ENCODE peak calls at places on chromosome 1, in eight cellular contexts. One of them, this sample, is unnamed.

GRCh38 chr1:17207540-17207939 is 2.6 kb downstream of the PADI1 start:
- ATAC-seq in right cardiac atrium: no peak
- ATAC-seq in central memory CD8-positive, alpha-beta T cell: no peak
- ATAC-seq in gastroesophageal sphincter: no peak
- ATAC-seq in stimulated activated naive B cell treated with anti-CD40 and anti-IgM and Interleukin-4, amounts not matched to agents 10 μg/mL and 1 μg/mL and 100 μg/mL, for 72 hours: peak; percentile 41
- ATAC-seq in omental fat pad: no peak
- ATAC-seq in mucosa of descending colon: peak; percentile 24
- ATAC-seq in psoas muscle: no peak
- ATAC-seq in this sample: no peak

GRCh38 chr1:36771222-36771621 is 263.1 kb downstream of the GRIK3 start:
- ATAC-seq in right cardiac atrium: no peak
- ATAC-seq in central memory CD8-positive, alpha-beta T cell: no peak
- ATAC-seq in gastroesophageal sphincter: no peak
- ATAC-seq in stimulated activated naive B cell treated with anti-CD40 and anti-IgM and Interleukin-4, amounts not matched to agents 10 μg/mL and 1 μg/mL and 100 μg/mL, for 72 hours: no peak
- ATAC-seq in omental fat pad: no peak
- ATAC-seq in mucosa of descending colon: no peak
- ATAC-seq in psoas muscle: no peak
- ATAC-seq in this sample: no peak

GRCh38 chr1:200129480-200129879 is 102.0 kb downstream of the NR5A2 start:
- ATAC-seq in right cardiac atrium: no peak
- ATAC-seq in central memory CD8-positive, alpha-beta T cell: peak; percentile 99
- ATAC-seq in gastroesophageal sphincter: no peak
- ATAC-seq in stimulated activated naive B cell treated with anti-CD40 and anti-IgM and Interleukin-4, amounts not matched to agents 10 μg/mL and 1 μg/mL and 100 μg/mL, for 72 hours: peak; percentile 68
- ATAC-seq in omental fat pad: no peak
- ATAC-seq in mucosa of descending colon: peak; percentile 29
- ATAC-seq in psoas muscle: no peak
- ATAC-seq in this sample: no peak

GRCh38 chr1:225408249-225408648 is 19.6 kb downstream of the LBR start:
- ATAC-seq in right cardiac atrium: no peak
- ATAC-seq in central memory CD8-positive, alpha-beta T cell: no peak
- ATAC-seq in gastroesophageal sphincter: no peak
- ATAC-seq in stimulated activated naive B cell treated with anti-CD40 and anti-IgM and Interleukin-4, amounts not matched to agents 10 μg/mL and 1 μg/mL and 100 μg/mL, for 72 hours: no peak
- ATAC-seq in omental fat pad: no peak
- ATAC-seq in mucosa of descending colon: no peak
- ATAC-seq in psoas muscle: no peak
- ATAC-seq in this sample: no peak

GRCh38 chr1:172390620-172391491 is 29.6 kb upstream of the C1orf105 start:
- ATAC-seq in right cardiac atrium: no peak
- ATAC-seq in central memory CD8-positive, alpha-beta T cell: no peak
- ATAC-seq in gastroesophageal sphincter: peak; percentile 39
- ATAC-seq in stimulated activated naive B cell treated with anti-CD40 and anti-IgM and Interleukin-4, amounts not matched to agents 10 μg/mL and 1 μg/mL and 100 μg/mL, for 72 hours: peak; percentile 87
- ATAC-seq in omental fat pad: no peak
- ATAC-seq in mucosa of descending colon: peak; percentile 46
- ATAC-seq in psoas muscle: no peak
- ATAC-seq in this sample: peak; percentile 70

GRCh38 chr1:54547601-54548388 is at the start of gene ACOT11:
- ATAC-seq in right cardiac atrium: peak; percentile 94
- ATAC-seq in central memory CD8-positive, alpha-beta T cell: no peak
- ATAC-seq in gastroesophageal sphincter: peak; percentile 95
- ATAC-seq in stimulated activated naive B cell treated with anti-CD40 and anti-IgM and Interleukin-4, amounts not matched to agents 10 μg/mL and 1 μg/mL and 100 μg/mL, for 72 hours: no peak
- ATAC-seq in omental fat pad: peak; percentile 93
- ATAC-seq in mucosa of descending colon: peak; percentile 60
- ATAC-seq in psoas muscle: peak; percentile 93
- ATAC-seq in this sample: peak; percentile 39

GRCh38 chr1:228303596-228303995 is 95.8 kb downstream of the OBSCN start:
- ATAC-seq in right cardiac atrium: no peak
- ATAC-seq in central memory CD8-positive, alpha-beta T cell: no peak
- ATAC-seq in gastroesophageal sphincter: no peak
- ATAC-seq in stimulated activated naive B cell treated with anti-CD40 and anti-IgM and Interleukin-4, amounts not matched to agents 10 μg/mL and 1 μg/mL and 100 μg/mL, for 72 hours: no peak
- ATAC-seq in omental fat pad: no peak
- ATAC-seq in mucosa of descending colon: no peak
- ATAC-seq in psoas muscle: no peak
- ATAC-seq in this sample: no peak

GRCh38 chr1:20337581-20337980 is 46.9 kb downstream of the VWA5B1 start:
- ATAC-seq in right cardiac atrium: no peak
- ATAC-seq in central memory CD8-positive, alpha-beta T cell: no peak
- ATAC-seq in gastroesophageal sphincter: no peak
- ATAC-seq in stimulated activated naive B cell treated with anti-CD40 and anti-IgM and Interleukin-4, amounts not matched to agents 10 μg/mL and 1 μg/mL and 100 μg/mL, for 72 hours: no peak
- ATAC-seq in omental fat pad: no peak
- ATAC-seq in mucosa of descending colon: no peak
- ATAC-seq in psoas muscle: no peak
- ATAC-seq in this sample: no peak

GRCh38 chr1:167697667-167698141 is 24.1 kb upstream of the MPZL1 start:
- ATAC-seq in right cardiac atrium: peak; percentile 93
- ATAC-seq in central memory CD8-positive, alpha-beta T cell: no peak
- ATAC-seq in gastroesophageal sphincter: peak; percentile 52
- ATAC-seq in stimulated activated naive B cell treated with anti-CD40 and anti-IgM and Interleukin-4, amounts not matched to agents 10 μg/mL and 1 μg/mL and 100 μg/mL, for 72 hours: peak; percentile 61
- ATAC-seq in omental fat pad: no peak
- ATAC-seq in mucosa of descending colon: peak; percentile 69
- ATAC-seq in psoas muscle: peak; percentile 94
- ATAC-seq in this sample: peak; percentile 44

GRCh38 chr1:205319081-205320018 is 2.2 kb downstream of the NUAK2 start:
- ATAC-seq in right cardiac atrium: peak; percentile 37
- ATAC-seq in central memory CD8-positive, alpha-beta T cell: peak; percentile 41
- ATAC-seq in gastroesophageal sphincter: peak; percentile 41
- ATAC-seq in stimulated activated naive B cell treated with anti-CD40 and anti-IgM and Interleukin-4, amounts not matched to agents 10 μg/mL and 1 μg/mL and 100 μg/mL, for 72 hours: peak; percentile 4
- ATAC-seq in omental fat pad: peak; percentile 32
- ATAC-seq in mucosa of descending colon: peak; percentile 67
- ATAC-seq in psoas muscle: peak; percentile 32
- ATAC-seq in this sample: peak; percentile 59

GRCh38 chr1:8706995-8707396 is 110.4 kb downstream of the RERE start:
- ATAC-seq in right cardiac atrium: peak; percentile 24
- ATAC-seq in central memory CD8-positive, alpha-beta T cell: no peak
- ATAC-seq in gastroesophageal sphincter: no peak
- ATAC-seq in stimulated activated naive B cell treated with anti-CD40 and anti-IgM and Interleukin-4, amounts not matched to agents 10 μg/mL and 1 μg/mL and 100 μg/mL, for 72 hours: no peak
- ATAC-seq in omental fat pad: no peak
- ATAC-seq in mucosa of descending colon: no peak
- ATAC-seq in psoas muscle: no peak
- ATAC-seq in this sample: no peak

GRCh38 chr1:76125441-76126215 is 51.1 kb downstream of the ST6GALNAC3 start:
- ATAC-seq in right cardiac atrium: no peak
- ATAC-seq in central memory CD8-positive, alpha-beta T cell: no peak
- ATAC-seq in gastroesophageal sphincter: no peak
- ATAC-seq in stimulated activated naive B cell treated with anti-CD40 and anti-IgM and Interleukin-4, amounts not matched to agents 10 μg/mL and 1 μg/mL and 100 μg/mL, for 72 hours: no peak
- ATAC-seq in omental fat pad: no peak
- ATAC-seq in mucosa of descending colon: no peak
- ATAC-seq in psoas muscle: no peak
- ATAC-seq in this sample: no peak

GRCh38 chr1:221031890-221032222 is 152.6 kb downstream of the HLX start:
- ATAC-seq in right cardiac atrium: no peak
- ATAC-seq in central memory CD8-positive, alpha-beta T cell: no peak
- ATAC-seq in gastroesophageal sphincter: no peak
- ATAC-seq in stimulated activated naive B cell treated with anti-CD40 and anti-IgM and Interleukin-4, amounts not matched to agents 10 μg/mL and 1 μg/mL and 100 μg/mL, for 72 hours: no peak
- ATAC-seq in omental fat pad: no peak
- ATAC-seq in mucosa of descending colon: no peak
- ATAC-seq in psoas muscle: no peak
- ATAC-seq in this sample: no peak

GRCh38 chr1:56094168-56094567 is 485.2 kb downstream of the PLPP3 start:
- ATAC-seq in right cardiac atrium: no peak
- ATAC-seq in central memory CD8-positive, alpha-beta T cell: no peak
- ATAC-seq in gastroesophageal sphincter: no peak
- ATAC-seq in stimulated activated naive B cell treated with anti-CD40 and anti-IgM and Interleukin-4, amounts not matched to agents 10 μg/mL and 1 μg/mL and 100 μg/mL, for 72 hours: no peak
- ATAC-seq in omental fat pad: no peak
- ATAC-seq in mucosa of descending colon: no peak
- ATAC-seq in psoas muscle: no peak
- ATAC-seq in this sample: no peak

GRCh38 chr1:65626003-65626402 is 166.7 kb upstream of the PDE4B start:
- ATAC-seq in right cardiac atrium: no peak
- ATAC-seq in central memory CD8-positive, alpha-beta T cell: no peak
- ATAC-seq in gastroesophageal sphincter: no peak
- ATAC-seq in stimulated activated naive B cell treated with anti-CD40 and anti-IgM and Interleukin-4, amounts not matched to agents 10 μg/mL and 1 μg/mL and 100 μg/mL, for 72 hours: no peak
- ATAC-seq in omental fat pad: no peak
- ATAC-seq in mucosa of descending colon: peak; percentile 88
- ATAC-seq in psoas muscle: no peak
- ATAC-seq in this sample: no peak

GRCh38 chr1:162381383-162381782 is at the start of gene C1orf226:
- ATAC-seq in right cardiac atrium: peak; percentile 23
- ATAC-seq in central memory CD8-positive, alpha-beta T cell: no peak
- ATAC-seq in gastroesophageal sphincter: no peak
- ATAC-seq in stimulated activated naive B cell treated with anti-CD40 and anti-IgM and Interleukin-4, amounts not matched to agents 10 μg/mL and 1 μg/mL and 100 μg/mL, for 72 hours: no peak
- ATAC-seq in omental fat pad: no peak
- ATAC-seq in mucosa of descending colon: peak; percentile 94
- ATAC-seq in psoas muscle: no peak
- ATAC-seq in this sample: peak; percentile 96

GRCh38 chr1:39960461-39960958 is 5.6 kb downstream of the MFSD2A start:
- ATAC-seq in right cardiac atrium: no peak
- ATAC-seq in central memory CD8-positive, alpha-beta T cell: no peak
- ATAC-seq in gastroesophageal sphincter: no peak
- ATAC-seq in stimulated activated naive B cell treated with anti-CD40 and anti-IgM and Interleukin-4, amounts not matched to agents 10 μg/mL and 1 μg/mL and 100 μg/mL, for 72 hours: peak; percentile 90
- ATAC-seq in omental fat pad: no peak
- ATAC-seq in mucosa of descending colon: peak; percentile 79
- ATAC-seq in psoas muscle: no peak
- ATAC-seq in this sample: peak; percentile 80

This sample was measured in esophagus mucosa.